ENCODE peak calls at places on chromosome 11, in six cellular contexts. D is neuronal stem cell, C is IMR-90, T is mesenchymal stem cell, I is H1, S is H9. O is an unnamed sample. For H3K4me1, the result is how much of the 10 kb centered on the place peaks cover.

GRCh38 chr11:42778193-42778592 is 533.6 kb upstream of the API5 start:
- DNase-seq in S (peak), D (no peak), I (no peak), C (no peak), T (no peak), O (peak)

GRCh38 chr11:65555693-65556231 is 2.4 kb downstream of the LTBP3 start:
- DNase-seq in C (peak), D (no peak), I (no peak), T (peak), S (no peak), O (peak)

GRCh38 chr11:12235945-12236743 is 125.8 kb downstream of the MICAL2 start:
- DNase-seq in I (no peak), C (peak), D (peak), S (no peak), T (peak), O (peak)

GRCh38 chr11:45931739-45932138 is 9.3 kb downstream of the LARGE2 start:
- DNase-seq in T (no peak), S (no peak), C (no peak), D (no peak), I (no peak), O (no peak)

GRCh38 chr11:12058425-12059115 is 50.1 kb upstream of the DKK3 start:
- DNase-seq in C (no peak), T (no peak), I (no peak), D (no peak), S (no peak), O (no peak)

GRCh38 chr11:21602734-21603133 is 590.2 kb upstream of the ANO5 start:
- DNase-seq in I (no peak), D (no peak), S (no peak), T (no peak), C (no peak), O (no peak)

GRCh38 chr11:31844351-31844750 is 33.2 kb upstream of the PAX6 start:
- DNase-seq in D (no peak), T (no peak), C (no peak), S (no peak), I (no peak), O (no peak)

GRCh38 chr11:45625611-45626010 is 39.8 kb downstream of the CHST1 start:
- DNase-seq in D (no peak), S (no peak), I (no peak), T (no peak), C (no peak), O (no peak)

GRCh38 chr11:8694137-8694536 is 11.5 kb downstream of the RPL27A start:
- DNase-seq in S (no peak), D (no peak), C (no peak), I (no peak), T (no peak), O (no peak)

GRCh38 chr11:37804666-37805065 is 1206.6 kb upstream of the RAG2 start:
- DNase-seq in I (no peak), D (no peak), C (no peak), T (no peak), S (no peak), O (no peak)

GRCh38 chr11:64067257-64067993 is 31.7 kb downstream of the FLRT1 start:
- DNase-seq in C (no peak), T (no peak), I (no peak), S (no peak), D (no peak), O (no peak)

GRCh38 chr11:123653997-123654565 is 343 bp downstream of the SCN3B start:
- DNase-seq in T (peak), I (no peak), D (peak), C (peak), S (peak), O (no peak)

GRCh38 chr11:40293655-40294342 is 1165.7 kb downstream of the LRRC4C start:
- DNase-seq in C (peak), T (peak), D (peak), I (peak), S (peak), O (peak)

GRCh38 chr11:30487200-30487898 is 98.8 kb downstream of the MPPED2 start:
- DNase-seq in I (no peak), S (no peak), T (peak), C (peak), D (no peak), O (no peak)

GRCh38 chr11:120424185-120424969 is 87.2 kb upstream of the GRIK4 start:
- DNase-seq in S (no peak), D (no peak), T (no peak), C (peak), I (no peak), O (no peak)

GRCh38 chr11:8717876-8718753 is 35.5 kb downstream of the RPL27A start:
- DNase-seq in I (no peak), S (no peak), T (peak), D (no peak), C (peak), O (peak)

GRCh38 chr11:1868056-1868635 is 15.3 kb downstream of the LSP1 start:
- DNase-seq in C (no peak), D (no peak), T (no peak), I (no peak), S (no peak), O (no peak)
- H3K9ac ChIP-seq in C (no peak), D (no peak), T (peak), I (no peak), S (no peak), O (no peak)

GRCh38 chr11:13304655-13305340 is 27.2 kb downstream of the BMAL1 start:
- DNase-seq in S (no peak), C (no peak), D (no peak), T (no peak), I (no peak), O (no peak)
- H3K4me1 ChIP-seq in S (under half), C (under half), D (under half), T (under half), I (under half), O (under half)

DNA sequence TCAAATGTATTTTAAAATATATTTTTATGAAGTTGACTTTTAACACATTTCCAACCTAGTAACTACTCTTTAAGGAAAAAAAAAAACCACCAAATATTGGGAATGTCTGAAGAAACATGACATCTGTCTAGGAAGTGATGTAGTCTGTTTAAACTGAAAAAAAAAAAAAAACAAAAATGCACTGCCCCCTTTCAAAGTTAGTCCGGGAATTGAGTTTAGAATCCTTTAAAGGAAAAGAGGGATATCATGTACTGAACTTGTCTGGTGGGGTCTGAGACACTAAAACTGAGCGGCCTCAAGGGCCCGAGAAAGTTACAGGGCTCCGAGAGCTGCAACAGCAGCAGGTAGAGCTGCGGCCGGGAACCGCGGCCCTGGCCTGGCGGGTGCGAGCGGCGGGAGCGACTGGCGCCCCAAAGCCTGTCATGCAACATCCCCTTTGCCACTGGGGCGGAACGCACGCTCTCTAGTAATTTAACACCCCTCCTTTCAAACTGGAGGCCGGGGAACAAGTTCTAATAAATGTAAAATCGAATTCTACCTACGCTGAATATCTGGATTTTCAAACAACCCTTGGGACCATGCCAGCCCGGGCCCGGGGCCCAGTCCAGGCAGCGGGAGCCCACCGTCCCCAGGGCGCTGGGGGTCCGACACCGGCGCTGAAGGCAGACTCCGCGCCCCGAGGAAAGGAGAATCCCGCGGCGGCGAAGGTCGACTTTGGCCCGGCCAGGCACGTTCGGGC is 758 bp downstream of the RDX start:
- DNase-seq in T (peak), S (peak), D (peak), C (peak), I (no peak), O (peak)
- H2BK5ac ChIP-seq in T (peak), S (no peak), D (peak), C (peak), I (no peak), O (peak)

DNA sequence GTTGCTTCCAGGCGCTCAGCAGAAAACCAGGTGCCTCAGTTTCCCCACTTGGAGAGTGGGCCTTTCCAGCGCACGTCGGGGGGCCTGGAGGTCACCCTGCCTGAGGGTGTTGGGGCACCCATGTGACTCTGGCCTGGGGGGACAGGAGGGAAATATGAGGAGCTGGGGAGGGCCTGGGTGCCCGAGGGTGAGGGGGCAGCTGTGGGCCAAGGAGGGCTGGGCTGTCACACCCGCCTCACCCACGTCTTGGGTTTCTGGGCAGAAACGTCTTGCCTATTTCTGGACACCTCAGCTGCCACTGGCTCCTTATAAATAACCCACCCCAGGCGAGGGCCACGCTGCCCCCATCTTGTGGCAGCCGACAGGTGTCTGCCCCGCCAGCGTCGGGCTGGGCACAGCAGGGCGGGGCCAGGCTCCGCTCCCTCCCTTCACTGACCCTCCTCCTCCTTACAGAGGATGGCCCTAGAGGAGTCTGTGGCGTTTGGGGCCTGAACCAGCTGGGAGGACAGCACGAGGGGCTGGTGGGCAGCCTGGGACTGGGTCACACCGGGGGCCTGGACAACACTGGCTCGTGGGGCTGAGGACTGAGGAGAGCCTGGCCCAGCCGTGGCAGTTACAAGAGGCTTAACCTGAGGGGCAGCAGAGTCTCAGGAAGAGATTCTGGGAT is 1.5 kb downstream of the TNNT3 start:
- DNase-seq in I (no peak), D (no peak), C (no peak), T (no peak), S (no peak), O (no peak)
- H3K9ac ChIP-seq in I (no peak), D (peak), C (no peak), T (peak), S (no peak), O (no peak)

GRCh38 chr11:73308963-73309960 is 1.2 kb downstream of the ARHGEF17 start:
- DNase-seq in T (peak), S (peak), C (peak), D (peak), I (no peak), O (peak)

GRCh38 chr11:73310661-73311393 is 2.8 kb downstream of the ARHGEF17 start:
- DNase-seq in I (no peak), S (no peak), C (no peak), T (no peak), D (no peak), O (no peak)

GRCh38 chr11:73308003-73308962 is at the start of gene ARHGEF17:
- DNase-seq in D (peak), S (peak), I (no peak), T (peak), C (peak), O (peak)

GRCh38 chr11:73311394-73311869 is 3.4 kb downstream of the ARHGEF17 start:
- DNase-seq in S (no peak), D (no peak), I (no peak), T (no peak), C (no peak), O (no peak)

DNA sequence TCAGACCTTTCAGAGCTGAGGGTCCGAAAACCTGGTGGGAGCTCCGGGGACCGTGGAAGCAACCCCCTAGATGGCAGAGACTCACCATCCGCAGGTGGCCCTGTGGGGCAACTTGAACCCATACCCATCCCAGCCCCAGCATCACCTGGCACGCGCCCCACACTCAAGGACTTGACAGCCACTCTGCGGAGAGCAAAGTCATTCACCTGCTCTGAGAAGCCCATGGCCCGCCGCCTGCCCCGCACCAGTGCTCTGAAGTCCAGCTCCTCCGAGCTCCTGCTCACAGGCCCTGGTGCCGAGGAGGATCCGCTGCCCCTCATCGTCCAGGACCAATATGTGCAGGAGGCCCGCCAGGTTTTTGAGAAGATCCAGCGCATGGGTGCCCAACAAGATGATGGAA is 2.0 kb downstream of the ARHGEF17 start:
- DNase-seq in D (no peak), I (no peak), T (no peak), C (no peak), S (no peak), O (no peak)
- H3K4me1 ChIP-seq in D (under half), I (under half), T (half or more), C (under half), S (under half), O (under half)

GRCh38 chr11:6928916-6929315 is 2.7 kb downstream of the ZNF215 start:
- DNase-seq in S (no peak), I (no peak), C (no peak), D (no peak), T (no peak), O (no peak)

GRCh38 chr11:6932150-6932549 is 5.9 kb downstream of the ZNF215 start:
- DNase-seq in D (no peak), S (no peak), C (no peak), I (no peak), T (no peak), O (no peak)

GRCh38 chr11:6926208-6927029 is at the start of gene ZNF215:
- DNase-seq in I (peak), C (peak), S (peak), D (peak), T (peak), O (peak)

GRCh38 chr11:6927030-6927617 is 898 bp downstream of the ZNF215 start:
- DNase-seq in I (no peak), S (no peak), C (no peak), T (no peak), D (no peak), O (peak)

GRCh38 chr11:6931146-6931713 is 5.0 kb downstream of the ZNF215 start:
- DNase-seq in S (no peak), D (no peak), C (peak), I (no peak), T (peak), O (no peak)
- H2BK5ac ChIP-seq in S (no peak), D (no peak), C (no peak), I (no peak), T (no peak), O (no peak)

DNA sequence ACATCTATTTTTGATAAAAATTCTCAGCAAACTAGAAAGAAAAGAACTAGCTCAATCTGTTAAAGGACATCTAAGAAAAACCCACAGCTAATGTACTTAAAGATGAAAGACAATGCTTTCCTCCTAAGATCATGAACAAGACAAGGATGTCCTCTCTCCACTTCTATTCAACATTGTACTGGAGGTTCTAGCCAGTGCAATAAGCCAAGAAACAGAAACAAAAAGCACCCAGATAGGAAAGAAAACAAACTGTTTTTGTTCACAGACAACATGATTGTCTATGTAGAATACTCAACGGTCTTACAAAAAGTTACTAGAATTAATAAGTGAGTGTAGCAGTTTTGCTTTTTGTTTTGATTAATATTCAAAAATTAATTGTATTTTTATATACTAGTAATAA is 7.8 kb downstream of the CD3D start:
- DNase-seq in I (no peak), T (no peak), D (no peak), S (no peak), C (no peak), O (no peak)
- H3K9ac ChIP-seq in I (no peak), T (no peak), D (no peak), S (no peak), C (no peak), O (no peak)